ENCODE peak calls at places on chromosome 13, in seven cellular contexts. G is heart left ventricle, Q is fibroblast of lung, X is HCT116, D is lower lobe of right lung, E is Panc1, P is body of pancreas. J is an unnamed sample.

GRCh38 chr13:24670927-24671326 is 9.3 kb upstream of the ATP12A start:
- DNase-seq in Q (peak; percentile 20), X (peak; percentile 75), P (no peak), E (no peak), G (no peak), D (no peak), J (no peak)

GRCh38 chr13:39688699-39689405 is 33.4 kb downstream of the COG6 start:
- DNase-seq in G (no peak), P (no peak), Q (peak; percentile 74), D (no peak), E (no peak), X (no peak), J (no peak)

GRCh38 chr13:73922728-73923393 is 211.3 kb downstream of the KLF12 start:
- DNase-seq in E (no peak), G (no peak), D (no peak), Q (peak; percentile 77), X (no peak), P (no peak), J (no peak)

GRCh38 chr13:93727301-93728141 is 500.9 kb downstream of the GPC6 start:
- DNase-seq in D (no peak), Q (peak; percentile 61), E (no peak), P (no peak), G (no peak), X (no peak), J (no peak)

GRCh38 chr13:80824231-80824630 is 483.3 kb upstream of the SPRY2 start:
- DNase-seq in E (no peak), Q (peak; percentile 14), X (no peak), D (no peak), G (no peak), P (no peak), J (no peak)

GRCh38 chr13:32330438-32330837 is 15.1 kb downstream of the BRCA2 start:
- DNase-seq in X (no peak), G (no peak), P (no peak), Q (peak; percentile 51), E (no peak), D (no peak), J (no peak)

GRCh38 chr13:79018166-79018565 is 359.2 kb upstream of the OBI1 start:
- DNase-seq in X (no peak), D (no peak), G (no peak), Q (no peak), P (no peak), E (no peak), J (no peak)

GRCh38 chr13:40207110-40207478 is 459.3 kb downstream of the FOXO1 start:
- DNase-seq in Q (no peak), X (no peak), G (no peak), E (no peak), D (no peak), P (no peak), J (no peak)

DNA sequence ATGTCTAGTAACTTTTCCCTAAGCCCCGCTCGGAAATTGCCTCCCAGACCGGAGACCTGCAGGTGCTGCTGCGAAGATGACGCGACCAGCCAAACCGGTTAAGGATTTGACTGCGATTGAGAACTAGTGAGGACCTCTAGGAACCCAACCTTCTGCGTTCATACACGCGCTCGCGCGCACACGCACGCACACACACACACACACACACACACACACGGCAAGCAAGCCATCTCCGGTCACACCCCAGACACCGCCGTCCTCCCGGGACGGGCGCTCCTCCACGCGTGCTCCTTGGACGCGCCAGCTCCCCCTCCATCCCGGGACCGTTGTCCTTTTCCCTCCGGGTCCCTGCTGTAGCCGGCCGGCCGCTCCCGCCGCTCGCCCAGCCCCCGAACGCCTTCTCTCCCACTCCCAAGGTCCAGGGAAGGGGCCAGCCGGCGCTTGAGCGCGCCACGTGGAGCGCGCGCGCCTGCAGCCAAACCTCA is 1.2 kb downstream of the TBC1D4 start:
- DNase-seq in Q (peak; percentile 62), D (peak; percentile 79), E (no peak), P (peak; percentile 80), G (peak; percentile 51), X (peak; percentile 63), J (no peak)
- H3K4me3 ChIP-seq in Q (peak overlapping the region; percentile 87), D (peak overlapping the region; percentile 88), E (peak overlapping the region; percentile 54), P (peak overlapping the region; percentile 49), G (peak overlapping the region; percentile 95), X (peak overlapping the region; percentile 76), J (peak overlapping the region; percentile 95)

DNA sequence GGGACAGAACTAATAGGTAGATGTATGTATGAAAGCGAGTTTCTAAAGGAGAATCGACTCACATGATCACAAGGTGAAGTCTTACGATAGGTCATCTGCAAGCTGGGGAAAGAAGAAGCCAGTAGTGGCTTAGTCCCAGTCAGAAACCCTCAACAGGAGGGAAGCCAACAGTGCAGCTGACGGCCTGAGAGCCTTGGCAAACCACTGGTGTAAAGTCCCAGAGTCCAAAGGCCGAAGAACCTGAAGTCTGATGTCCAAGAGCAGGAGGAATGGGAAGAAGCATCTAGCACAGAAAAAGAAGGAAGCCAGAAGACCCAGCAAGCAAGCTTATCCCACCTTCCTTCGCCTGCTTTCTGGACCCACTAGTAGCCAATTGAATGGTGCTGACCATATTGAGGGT is 507.6 kb upstream of the ARGLU1 start:
- DNase-seq in P (no peak), G (no peak), D (no peak), Q (no peak), E (no peak), X (no peak), J (no peak)
- TF ChIP-seq CTCF in P (no peak), G (no peak), D (no peak), Q (no peak), E (no peak), X (no peak), J (no peak)

GRCh38 chr13:50128406-50129048 is 113.3 kb downstream of the KCNRG start:
- DNase-seq in G (no peak), Q (no peak), E (no peak), P (no peak), D (no peak), X (no peak), J (no peak)
- H3K27ac ChIP-seq in G (peak overlapping the region; percentile 42), Q (no peak overlapping the region), E (peak overlapping the region; percentile 85), P (no peak overlapping the region), D (no peak overlapping the region), X (no peak overlapping the region), J (no peak overlapping the region)

GRCh38 chr13:106287351-106287750 is 248.1 kb downstream of the EFNB2 start:
- DNase-seq in X (no peak), Q (no peak), D (no peak), E (no peak), P (no peak), G (no peak), J (no peak)
- H3K4me3 ChIP-seq in X (no peak overlapping the region), Q (no peak overlapping the region), D (no peak overlapping the region), E (no peak overlapping the region), P (no peak overlapping the region), G (no peak overlapping the region), J (no peak overlapping the region)

GRCh38 chr13:21478881-21479808 is 20.0 kb upstream of the ZDHHC20 start:
- DNase-seq in X (peak; percentile 72), P (peak; percentile 47), E (peak; percentile 27), G (no peak), D (no peak), Q (peak; percentile 65), J (no peak)
- TF ChIP-seq CTCF in X (peak; percentile 52), P (peak; percentile 74), E (peak; percentile 55), G (peak; percentile 74), D (peak; percentile 66), Q (peak; percentile 45), J (peak; percentile 49)

GRCh38 chr13:30690282-30691188 is 44.8 kb upstream of the ALOX5AP start:
- DNase-seq in E (no peak), Q (peak; percentile 95), D (peak; percentile 83), X (no peak), P (no peak), G (peak; percentile 81), J (peak; percentile 80)
- H3K27ac ChIP-seq in E (peak overlapping the region; percentile 89), Q (peak overlapping the region; percentile 95), D (peak overlapping the region; percentile 66), X (no peak overlapping the region), P (peak overlapping the region; percentile 2), G (peak overlapping the region; percentile 83), J (no peak overlapping the region)

DNA sequence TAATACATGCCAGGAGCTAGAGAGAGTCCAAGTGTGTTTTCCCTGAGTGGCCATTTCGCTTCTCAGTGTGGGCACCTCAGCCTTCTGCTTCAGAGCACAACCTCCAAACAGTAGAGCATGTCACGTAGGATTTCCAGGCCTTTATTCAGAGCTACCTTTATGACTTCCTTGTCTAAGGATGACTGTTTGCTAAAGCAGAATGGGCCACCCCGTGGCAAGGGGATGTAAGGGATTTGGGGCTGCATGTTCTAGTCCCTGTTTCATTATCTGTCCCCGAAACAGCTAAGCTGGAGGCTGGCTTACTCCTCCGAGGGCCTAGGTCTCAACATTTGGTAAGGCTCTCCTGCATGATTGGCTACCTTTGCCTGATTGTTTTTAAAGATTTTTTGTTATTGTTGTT is 6.0 kb downstream of the RNASEH2B start:
- DNase-seq in E (no peak), D (no peak), P (no peak), Q (no peak), G (no peak), X (no peak), J (no peak)
- H3K4me3 ChIP-seq in E (no peak overlapping the region), D (no peak overlapping the region), P (no peak overlapping the region), Q (no peak overlapping the region), G (no peak overlapping the region), X (no peak overlapping the region), J (no peak overlapping the region)

GRCh38 chr13:46071590-46072249 is 19.2 kb upstream of the ZC3H13 start:
- DNase-seq in P (no peak), G (no peak), E (no peak), Q (no peak), X (no peak), D (no peak), J (no peak)
- TF ChIP-seq CTCF in P (no peak), G (no peak), E (no peak), Q (no peak), X (no peak), D (no peak), J (no peak)

GRCh38 chr13:30565658-30566057 is 52.1 kb upstream of the USPL1 start:
- DNase-seq in E (no peak), Q (peak; percentile 53), G (no peak), P (no peak), X (no peak), D (no peak), J (no peak)

GRCh38 chr13:30567072-30567471 is 50.6 kb upstream of the USPL1 start:
- DNase-seq in Q (peak; percentile 40), X (no peak), G (no peak), P (no peak), D (no peak), E (no peak), J (no peak)

GRCh38 chr13:30572859-30573275 is 44.9 kb upstream of the USPL1 start:
- DNase-seq in G (no peak), P (no peak), Q (peak; percentile 69), X (no peak), D (no peak), E (no peak), J (no peak)

GRCh38 chr13:30564489-30564888 is 53.2 kb upstream of the USPL1 start:
- DNase-seq in E (no peak), X (no peak), P (no peak), G (no peak), Q (no peak), D (no peak), J (no peak)

DNA sequence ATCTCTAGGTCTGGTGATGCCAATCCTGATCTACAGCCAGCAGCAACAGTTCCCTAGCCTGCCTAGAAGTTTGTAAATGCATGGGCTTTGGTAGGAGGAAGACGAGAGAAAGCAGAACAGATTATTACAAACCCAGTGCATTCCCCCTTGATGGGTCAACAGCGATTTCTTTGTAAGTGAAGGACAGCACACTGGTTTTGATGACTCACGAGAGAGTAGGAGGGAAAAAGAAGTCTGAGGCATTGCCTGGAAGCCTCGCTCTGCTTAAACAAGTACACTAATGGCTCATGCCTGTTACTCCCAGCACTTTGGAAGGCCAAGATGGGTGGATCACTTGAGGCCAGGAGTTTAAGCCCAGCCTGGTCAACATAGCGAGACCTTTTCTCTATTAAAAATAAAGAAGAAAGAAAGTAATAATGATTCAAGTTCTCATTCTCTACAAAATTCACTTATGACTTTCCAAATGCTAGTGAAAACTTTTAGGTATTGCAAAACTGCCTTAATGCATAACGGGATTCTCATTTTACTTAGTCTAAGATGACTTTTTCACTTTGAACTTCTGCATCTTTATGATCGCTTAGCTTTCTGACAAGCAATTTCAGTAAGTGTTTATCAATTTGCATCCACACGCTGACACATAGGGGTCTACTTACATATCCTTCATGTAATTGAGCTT is 47.7 kb upstream of the USPL1 start:
- DNase-seq in E (no peak), X (peak; percentile 66), G (peak; percentile 42), Q (peak; percentile 99), D (no peak), P (no peak), J (no peak)
- H3K27ac ChIP-seq in E (peak overlapping the region; percentile 75), X (peak overlapping the region; percentile 26), G (peak overlapping the region; percentile 25), Q (peak overlapping the region; percentile 49), D (no peak overlapping the region), P (no peak overlapping the region), J (peak overlapping the region; percentile 33)

J was measured in coronary artery.